ENCODE peak calls at places on chromosomes 11 and 22, in ten cellular contexts. H, K, C, P, B, R, N, V, J and T are unnamed samples.
A peak's percentile ranks its signal among the peaks of the same experiment; 100 is the strongest.

GRCh38 chr11:76318744-76319384 is 62.1 kb downstream of the THAP12 start:
- DNase-seq in H (peak; percentile 86), K (peak; percentile 93), C (peak; percentile 75), P (peak; percentile 79), B (peak; percentile 85), R (peak; percentile 29), N (peak; percentile 84), V (peak; percentile 74), J (peak; percentile 51), T (peak; percentile 83)

GRCh38 chr11:126310229-126310991 is 6.5 kb downstream of the DCPS start:
- DNase-seq in H (peak; percentile 65), K (peak; percentile 26), C (peak; percentile 87), P (peak; percentile 60), B (peak; percentile 88), R (peak; percentile 58), N (peak; percentile 83), V (peak; percentile 20), J (no peak), T (peak; percentile 94)

GRCh38 chr22:20741634-20742581 is 32.0 kb upstream of the SERPIND1 start:
- DNase-seq in H (no peak), K (peak; percentile 14), C (no peak), P (peak; percentile 19), B (peak; percentile 58), R (peak; percentile 3), N (peak; percentile 32), V (peak; percentile 31), J (no peak), T (peak; percentile 23)

GRCh38 chr11:130211781-130212401 is 52.3 kb downstream of the ST14 start:
- DNase-seq in H (no peak), K (no peak), C (peak; percentile 53), P (no peak), B (no peak), R (no peak), N (no peak), V (no peak), J (no peak), T (no peak)

GRCh38 chr22:36385491-36386350 is 2.0 kb downstream of the MYH9 start:
- DNase-seq in H (peak; percentile 41), K (peak; percentile 60), C (no peak), P (peak; percentile 57), B (peak; percentile 62), R (peak; percentile 26), N (no peak), V (no peak), J (no peak), T (peak; percentile 76)

GRCh38 chr22:33853200-33854097 is 66.8 kb downstream of the LARGE1 start:
- DNase-seq in H (peak; percentile 27), K (no peak), C (peak; percentile 73), P (peak; percentile 45), B (peak; percentile 80), R (peak; percentile 56), N (peak; percentile 64), V (no peak), J (no peak), T (peak; percentile 90)

GRCh38 chr11:32213223-32213622 is 122.3 kb downstream of the RCN1 start:
- DNase-seq in H (no peak), K (no peak), C (no peak), P (no peak), B (no peak), R (peak; percentile 50), N (no peak), V (no peak), J (peak; percentile 23), T (peak; percentile 31)

GRCh38 chr11:121486054-121486453 is 33.3 kb upstream of the SORL1-AS1 start:
- DNase-seq in H (no peak), K (no peak), C (no peak), P (no peak), B (no peak), R (no peak), N (no peak), V (no peak), J (no peak), T (no peak)

GRCh38 chr11:17171342-17171741 is 36.4 kb downstream of the PIK3C2A start:
- DNase-seq in H (no peak), K (no peak), C (no peak), P (no peak), B (no peak), R (peak; percentile 6), N (no peak), V (no peak), J (peak; percentile 47), T (no peak)

GRCh38 chr11:30002157-30002556 is 14.7 kb downstream of the KCNA4 start:
- DNase-seq in H (no peak), K (no peak), C (no peak), P (no peak), B (no peak), R (no peak), N (no peak), V (no peak), J (no peak), T (no peak)

GRCh38 chr11:70788247-70789022 is 390.1 kb downstream of the CTTN start:
- DNase-seq in H (no peak), K (no peak), C (no peak), P (peak; percentile 64), B (no peak), R (peak; percentile 39), N (no peak), V (no peak), J (peak; percentile 66), T (peak; percentile 51)

GRCh38 chr11:112885744-112886706 is 75.2 kb upstream of the NCAM1 start:
- DNase-seq in H (no peak), K (no peak), C (no peak), P (no peak), B (no peak), R (no peak), N (no peak), V (no peak), J (no peak), T (no peak)

GRCh38 chr11:15059132-15059531 is 14.3 kb upstream of the CALCB start:
- DNase-seq in H (no peak), K (no peak), C (no peak), P (no peak), B (no peak), R (no peak), N (no peak), V (no peak), J (no peak), T (no peak)

GRCh38 chr11:92975285-92975684 is 5.8 kb downstream of the MTNR1B start:
- DNase-seq in H (no peak), K (no peak), C (no peak), P (no peak), B (no peak), R (no peak), N (no peak), V (no peak), J (no peak), T (no peak)

GRCh38 chr22:45254789-45255261 is 14.1 kb upstream of the KIAA0930 start:
- DNase-seq in H (no peak), K (no peak), C (no peak), P (no peak), B (no peak), R (no peak), N (no peak), V (no peak), J (no peak), T (no peak)

GRCh38 chr11:129767827-129768226 is 47.8 kb upstream of the TMEM45B start:
- DNase-seq in H (no peak), K (no peak), C (no peak), P (no peak), B (no peak), R (no peak), N (no peak), V (no peak), J (no peak), T (no peak)

GRCh38 chr22:43014876-43015676 is at the start of gene PACSIN2:
- DNase-seq in H (peak; percentile 97), K (peak; percentile 98), C (peak; percentile 100), P (peak; percentile 96), B (peak; percentile 98), R (peak; percentile 97), N (peak; percentile 100), V (peak; percentile 97), J (peak; percentile 89), T (peak; percentile 98)

GRCh38 chr11:79013509-79013908 is 427.3 kb downstream of the TENM4 start:
- DNase-seq in H (no peak), K (no peak), C (no peak), P (no peak), B (no peak), R (no peak), N (no peak), V (no peak), J (no peak), T (no peak)

GRCh38 chr11:117936973-117937372 is 7.8 kb upstream of the TMPRSS13 start:
- DNase-seq in H (no peak), K (no peak), C (no peak), P (peak; percentile 85), B (no peak), R (no peak), N (no peak), V (no peak), J (no peak), T (no peak)

GRCh38 chr11:120432056-120433018 is 79.2 kb upstream of the GRIK4 start:
- DNase-seq in H (no peak), K (no peak), C (no peak), P (no peak), B (peak; percentile 12), R (peak; percentile 96), N (no peak), V (no peak), J (peak; percentile 88), T (peak; percentile 69)

GRCh38 chr11:69647349-69647748 is 6.4 kb downstream of the CCND1 start:
- DNase-seq in H (no peak), K (no peak), C (no peak), P (no peak), B (no peak), R (no peak), N (no peak), V (no peak), J (no peak), T (no peak)

GRCh38 chr11:127080735-127081134 is 80.2 kb upstream of the KIRREL3 start:
- DNase-seq in H (no peak), K (no peak), C (no peak), P (no peak), B (no peak), R (no peak), N (no peak), V (no peak), J (no peak), T (no peak)

GRCh38 chr22:47177334-47177815 is 414.9 kb downstream of the TBC1D22A start:
- DNase-seq in H (peak; percentile 18), K (no peak), C (no peak), P (no peak), B (no peak), R (no peak), N (peak; percentile 6), V (no peak), J (no peak), T (no peak)

GRCh38 chr22:29480262-29480511 is 169 bp downstream of the NEFH start:
- DNase-seq in H (no peak), K (no peak), C (no peak), P (no peak), B (no peak), R (no peak), N (no peak), V (no peak), J (no peak), T (no peak)

GRCh38 chr11:11975201-11976092 is 33.0 kb downstream of the DKK3 start:
- DNase-seq in H (no peak), K (no peak), C (peak; percentile 44), P (peak; percentile 28), B (no peak), R (no peak), N (no peak), V (no peak), J (no peak), T (no peak)

GRCh38 chr11:102112654-102112926 is 2.3 kb downstream of the YAP1 start:
- DNase-seq in H (no peak), K (no peak), C (no peak), P (no peak), B (peak; percentile 24), R (no peak), N (no peak), V (no peak), J (no peak), T (no peak)

GRCh38 chr22:41341990-41342389 is 39.8 kb upstream of the TEF start:
- DNase-seq in H (no peak), K (no peak), C (no peak), P (no peak), B (no peak), R (no peak), N (no peak), V (no peak), J (no peak), T (no peak)

GRCh38 chr11:131897976-131898375 is 527.6 kb downstream of the NTM start:
- DNase-seq in H (no peak), K (no peak), C (no peak), P (no peak), B (peak; percentile 44), R (no peak), N (no peak), V (no peak), J (no peak), T (no peak)